ENCODE peak calls at places on chromosomes 13 and 19, in seven cellular contexts. Y is Right ventricle myocardium superior; E is HTR-8/SVneo; X is GDM1; T is pulmonary artery endothelial cell; D is activated CD4-positive, alpha-beta T cell treated with anti-CD3 and anti-CD28 coated beads for 36 hours; S is fibroblast of the conjunctiva. K is an unnamed sample.

GRCh38 chr19:4575267-4575793 is 15.8 kb upstream of the SEMA6B start:
- DNase-seq in Y (peak), E (peak), X (no peak), T (peak), D (peak), S (peak), K (no peak)

GRCh38 chr13:114047358-114047881 is 73.5 kb upstream of the C13orf46 start:
- DNase-seq in Y (peak), E (no peak), X (no peak), T (no peak), D (no peak), S (no peak), K (no peak)

GRCh38 chr13:67230774-67231480 is 791 bp upstream of the PCDH9 start:
- DNase-seq in Y (peak), E (peak), X (no peak), T (no peak), D (peak), S (peak), K (peak)

GRCh38 chr13:39897636-39898035 is 242.2 kb downstream of the COG6 start:
- DNase-seq in Y (no peak), E (no peak), X (no peak), T (no peak), D (no peak), S (no peak), K (no peak)

GRCh38 chr13:71831716-71832115 is 35.3 kb downstream of the DACH1 start:
- DNase-seq in Y (no peak), E (no peak), X (no peak), T (no peak), D (no peak), S (no peak), K (no peak)

GRCh38 chr13:98285852-98286594 is 109.0 kb upstream of the RNF113B start:
- DNase-seq in Y (no peak), E (no peak), X (no peak), T (no peak), D (no peak), S (no peak), K (no peak)

GRCh38 chr19:35559281-35559659 is 4.2 kb downstream of the ATP4A start:
- DNase-seq in Y (peak), E (no peak), X (no peak), T (no peak), D (no peak), S (no peak), K (peak)

GRCh38 chr19:48674216-48674809 is 1.5 kb upstream of the NTN5 start:
- DNase-seq in Y (no peak), E (no peak), X (no peak), T (no peak), D (no peak), S (no peak), K (no peak)

GRCh38 chr19:58038688-58039204 is 4.9 kb downstream of the ZSCAN1 start:
- DNase-seq in Y (no peak), E (no peak), X (no peak), T (no peak), D (no peak), S (no peak), K (no peak)

GRCh38 chr13:41402695-41403511 is 54.4 kb upstream of the RGCC start:
- DNase-seq in Y (no peak), E (no peak), X (no peak), T (no peak), D (peak), S (no peak), K (no peak)

GRCh38 chr13:95858286-95859075 is 181.5 kb downstream of the DNAJC3 start:
- DNase-seq in Y (no peak), E (no peak), X (no peak), T (peak), D (no peak), S (no peak), K (no peak)

GRCh38 chr13:113663934-113664333 is 3.1 kb upstream of the GRK1 start:
- DNase-seq in Y (peak), E (no peak), X (no peak), T (no peak), D (peak), S (no peak), K (no peak)

GRCh38 chr13:43543331-43543730 is 243.4 kb downstream of the ENOX1 start:
- DNase-seq in Y (no peak), E (no peak), X (no peak), T (no peak), D (no peak), S (no peak), K (no peak)

GRCh38 chr13:42781362-42781761 is at the start of gene FAM216B:
- DNase-seq in Y (no peak), E (no peak), X (no peak), T (no peak), D (no peak), S (no peak), K (no peak)

GRCh38 chr13:24680258-24680920 is at the start of gene ATP12A:
- DNase-seq in Y (no peak), E (peak), X (no peak), T (no peak), D (peak), S (no peak), K (no peak)

GRCh38 chr19:4345656-4346383 is 2.5 kb downstream of the MPND start:
- DNase-seq in Y (no peak), E (no peak), X (no peak), T (no peak), D (no peak), S (no peak), K (no peak)

GRCh38 chr13:39422845-39423565 is 180.0 kb downstream of the LHFPL6 start:
- DNase-seq in Y (no peak), E (peak), X (no peak), T (no peak), D (no peak), S (no peak), K (no peak)

GRCh38 chr19:38277969-38278680 is 13.8 kb downstream of the SPINT2 start:
- DNase-seq in Y (peak), E (no peak), X (no peak), T (peak), D (no peak), S (no peak), K (no peak)

GRCh38 chr19:7923295-7924191 is 2.4 kb downstream of the CTXN1 start:
- DNase-seq in Y (no peak), E (no peak), X (no peak), T (no peak), D (no peak), S (no peak), K (no peak)

GRCh38 chr19:48854103-48854502 is 14.3 kb downstream of the PLEKHA4 start:
- DNase-seq in Y (no peak), E (no peak), X (no peak), T (no peak), D (no peak), S (no peak), K (no peak)

GRCh38 chr13:23007430-23007829 is 173.3 kb upstream of the SGCG start:
- DNase-seq in Y (peak), E (no peak), X (no peak), T (no peak), D (no peak), S (no peak), K (no peak)

GRCh38 chr19:55132453-55133129 is 15.2 kb upstream of the PPP1R12C start:
- DNase-seq in Y (no peak), E (no peak), X (no peak), T (no peak), D (no peak), S (no peak), K (no peak)

GRCh38 chr13:43411741-43412140 is 375.0 kb downstream of the ENOX1 start:
- DNase-seq in Y (peak), E (no peak), X (no peak), T (no peak), D (no peak), S (no peak), K (no peak)

GRCh38 chr13:45205124-45205523 is 4.3 kb upstream of the KCTD4 start:
- DNase-seq in Y (no peak), E (no peak), X (peak), T (no peak), D (no peak), S (no peak), K (peak)

GRCh38 chr19:10219678-10220077 is 11.5 kb downstream of the S1PR2 start:
- DNase-seq in Y (no peak), E (no peak), X (no peak), T (no peak), D (peak), S (no peak), K (peak)

GRCh38 chr13:94249512-94249911 is 230.0 kb downstream of the DCT start:
- DNase-seq in Y (no peak), E (peak), X (no peak), T (no peak), D (no peak), S (peak), K (no peak)

GRCh38 chr19:50311723-50312635 is 17.2 kb downstream of the KCNC3 start:
- DNase-seq in Y (no peak), E (peak), X (no peak), T (no peak), D (peak), S (no peak), K (no peak)

GRCh38 chr19:27828781-27829275 is 1384.1 kb downstream of the UQCRFS1 start:
- DNase-seq in Y (no peak), E (no peak), X (no peak), T (no peak), D (no peak), S (no peak), K (no peak)

GRCh38 chr19:769610-770009 is 18.7 kb downstream of the MISP start:
- DNase-seq in Y (no peak), E (no peak), X (no peak), T (no peak), D (no peak), S (no peak), K (no peak)

GRCh38 chr13:40490086-40490723 is 176.2 kb downstream of the FOXO1 start:
- DNase-seq in Y (no peak), E (no peak), X (no peak), T (no peak), D (peak), S (no peak), K (no peak)

GRCh38 chr19:48671456-48671995 is 1.3 kb downstream of the NTN5 start:
- DNase-seq in Y (no peak), E (no peak), X (no peak), T (no peak), D (no peak), S (no peak), K (no peak)

GRCh38 chr13:100738176-100738855 is 63.7 kb upstream of the TMTC4 start:
- DNase-seq in Y (no peak), E (no peak), X (no peak), T (no peak), D (no peak), S (no peak), K (peak)

GRCh38 chr19:6667114-6667627 is 2.8 kb downstream of the TNFSF14 start:
- DNase-seq in Y (peak), E (no peak), X (no peak), T (no peak), D (peak), S (no peak), K (no peak)

GRCh38 chr13:21138561-21138960 is 37.8 kb downstream of the SKA3 start:
- DNase-seq in Y (no peak), E (no peak), X (no peak), T (peak), D (no peak), S (no peak), K (no peak)

GRCh38 chr13:41418027-41418426 is 39.3 kb upstream of the RGCC start:
- DNase-seq in Y (no peak), E (no peak), X (no peak), T (peak), D (no peak), S (peak), K (no peak)